ENCODE peak calls at places on chromosomes 12 and 14, in four cellular contexts. U is hepatocyte; E is stimulated activated CD4-positive, alpha-beta T cell treated with anti-CD3 and anti-CD28 coated beads, TNF-alpha, amount 100 ng/mL, for 1 hour; J is M059J. H is an unnamed sample.

GRCh38 chr14:70254476-70254961 is 65.8 kb upstream of the SLC8A3 start:
- DNase-seq in U (peak), J (peak), E (no peak), H (no peak)

GRCh38 chr12:58242803-58243628 is 301.6 kb downstream of the ATP23 start:
- DNase-seq in E (no peak), U (no peak), J (peak), H (no peak)

GRCh38 chr14:33062476-33062875 is 123.8 kb downstream of the NPAS3 start:
- DNase-seq in E (no peak), J (no peak), U (no peak), H (no peak)

GRCh38 chr12:52359511-52360103 is 7.7 kb downstream of the KRT85 start:
- DNase-seq in U (no peak), J (no peak), E (no peak), H (no peak)

GRCh38 chr12:4134434-4134762 is 139.2 kb upstream of the CCND2 start:
- DNase-seq in E (no peak), U (no peak), J (no peak), H (no peak)

GRCh38 chr14:85471156-85471555 is 58.8 kb upstream of the FLRT2 start:
- DNase-seq in U (no peak), J (no peak), E (no peak), H (peak)

GRCh38 chr12:95790912-95791849 is 617 bp upstream of the NTN4 start:
- DNase-seq in J (peak), U (peak), E (no peak), H (no peak)

GRCh38 chr12:52591521-52591920 is 9.7 kb downstream of the KRT72 start:
- DNase-seq in E (no peak), U (no peak), J (no peak), H (no peak)

GRCh38 chr14:55109846-55110245 is 19.2 kb upstream of the LGALS3 start:
- DNase-seq in U (no peak), J (no peak), E (no peak), H (no peak)

GRCh38 chr12:119319638-119320037 is 14.9 kb upstream of the CCDC60 start:
- DNase-seq in U (peak), J (no peak), E (no peak), H (no peak)

GRCh38 chr12:22283006-22283506 is 51.5 kb downstream of the ST8SIA1 start:
- DNase-seq in U (no peak), E (no peak), J (peak), H (peak)

GRCh38 chr12:54417712-54418440 is 1.2 kb downstream of the ITGA5 start:
- DNase-seq in E (no peak), U (no peak), J (peak), H (no peak)

GRCh38 chr12:22039361-22039760 is 6.7 kb upstream of the CMAS start:
- DNase-seq in J (no peak), U (no peak), E (no peak), H (no peak)